ENCODE peak calls at places on chromosome 11, in four cellular contexts. I, Z, Y and V are unnamed samples.

GRCh38 chr11:73287400-73288101 is 15.4 kb downstream of the P2RY6 start:
- DNase-seq in I (no peak), Z (peak), Y (no peak), V (no peak)

GRCh38 chr11:46294365-46295309 is 17.2 kb downstream of the CREB3L1 start:
- DNase-seq in Z (peak), I (no peak), Y (no peak), V (no peak)

GRCh38 chr11:113874096-113874919 is 1.1 kb downstream of the USP28 start:
- DNase-seq in Z (no peak), I (no peak), Y (no peak), V (peak)

GRCh38 chr11:47593934-47594855 is at the start of gene C1QTNF4:
- DNase-seq in Z (no peak), I (no peak), Y (no peak), V (no peak)

GRCh38 chr11:111155021-111155420 is 90.5 kb upstream of the POU2AF2 start:
- DNase-seq in Z (no peak), Y (no peak), I (no peak), V (no peak)

GRCh38 chr11:117366183-117366582 is 38.5 kb downstream of the CEP164 start:
- DNase-seq in I (no peak), Z (no peak), Y (no peak), V (no peak)

GRCh38 chr11:134667505-134667904 is 255.5 kb upstream of the B3GAT1 start:
- DNase-seq in I (no peak), Y (no peak), Z (no peak), V (no peak)

GRCh38 chr11:29159552-29160465 is 857.0 kb downstream of the KCNA4 start:
- DNase-seq in I (no peak), Y (no peak), Z (peak), V (peak)

GRCh38 chr11:10488581-10489443 is 33.7 kb downstream of the AMPD3 start:
- DNase-seq in Z (no peak), I (no peak), Y (peak), V (no peak)

GRCh38 chr11:2911088-2912037 is 17.9 kb downstream of the PHLDA2 start:
- DNase-seq in I (no peak), Z (no peak), Y (no peak), V (no peak)

GRCh38 chr11:132125855-132126841 is 755.7 kb downstream of the NTM start:
- DNase-seq in I (no peak), Z (no peak), Y (no peak), V (peak)

GRCh38 chr11:118649941-118650340 is 29.5 kb downstream of the TREH start:
- DNase-seq in Z (no peak), I (no peak), Y (no peak), V (no peak)

GRCh38 chr11:127420139-127420538 is 419.6 kb upstream of the KIRREL3 start:
- DNase-seq in I (no peak), Z (no peak), Y (no peak), V (no peak)

GRCh38 chr11:12164061-12165014 is 53.9 kb downstream of the MICAL2 start:
- DNase-seq in I (no peak), Z (no peak), Y (no peak), V (no peak)

GRCh38 chr11:36167073-36167472 is 122.2 kb downstream of the COMMD9 start:
- DNase-seq in I (no peak), Y (no peak), Z (no peak), V (no peak)

GRCh38 chr11:17633987-17634775 is 85.2 kb upstream of the MYOD1 start:
- DNase-seq in Z (no peak), Y (no peak), I (no peak), V (no peak)

GRCh38 chr11:2258501-2259465 is 11.6 kb downstream of the ASCL2 start:
- DNase-seq in Z (no peak), Y (no peak), I (no peak), V (no peak)

GRCh38 chr11:834371-835316 is 1.9 kb downstream of the CD151 start:
- DNase-seq in I (no peak), Z (no peak), Y (no peak), V (no peak)
- TF ChIP-seq SPI1 in I (no peak), Z (no peak), Y (no peak), V (no peak)

DNA sequence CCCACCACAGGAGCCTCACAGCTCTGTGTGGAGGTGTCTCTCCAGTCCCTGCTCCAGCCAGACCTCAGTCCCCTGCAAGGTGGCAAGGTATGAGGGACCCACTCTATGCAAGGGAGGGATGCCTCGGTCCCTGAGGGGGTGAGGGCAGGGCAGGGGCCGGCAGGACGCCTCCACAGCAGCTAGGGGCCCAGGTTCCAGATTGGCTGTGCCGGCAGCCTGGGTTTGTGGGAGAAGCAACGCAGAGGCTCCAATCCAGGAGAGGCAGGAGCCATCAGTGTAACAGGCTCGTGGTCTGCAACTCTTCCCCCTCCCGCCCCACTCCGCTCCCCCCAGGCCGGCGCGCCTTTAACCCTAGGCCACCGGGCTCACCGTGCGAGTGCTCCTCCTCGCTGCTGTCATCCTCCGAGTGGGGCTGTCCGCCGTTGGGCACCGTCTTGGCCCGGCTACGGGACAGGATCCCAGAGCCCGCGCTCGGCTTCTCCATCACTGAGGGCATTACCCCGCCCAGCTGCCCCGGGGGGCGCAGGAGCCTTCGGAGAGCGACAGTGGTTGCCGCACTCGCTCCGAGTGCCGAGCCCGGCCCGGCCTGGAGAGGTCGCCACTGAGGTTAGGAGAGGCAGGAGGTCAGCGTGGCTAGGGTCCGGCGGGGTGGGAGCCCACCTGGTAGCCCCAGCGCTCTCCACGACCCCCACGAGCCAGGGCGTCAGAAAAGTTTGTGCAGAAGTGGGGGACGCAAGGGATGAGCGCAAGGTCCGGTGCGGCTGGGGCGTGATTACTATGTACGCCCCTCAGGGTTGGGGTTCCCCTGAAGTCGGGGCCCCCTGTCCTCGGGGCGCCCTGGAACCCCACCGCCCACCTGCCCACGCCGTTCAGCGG is 765 bp downstream of the RCOR2 start:
- DNase-seq in Y (no peak), Z (peak), I (no peak), V (no peak)
- TF ChIP-seq SPI1 in Y (no peak), Z (no peak), I (no peak), V (no peak)

DNA sequence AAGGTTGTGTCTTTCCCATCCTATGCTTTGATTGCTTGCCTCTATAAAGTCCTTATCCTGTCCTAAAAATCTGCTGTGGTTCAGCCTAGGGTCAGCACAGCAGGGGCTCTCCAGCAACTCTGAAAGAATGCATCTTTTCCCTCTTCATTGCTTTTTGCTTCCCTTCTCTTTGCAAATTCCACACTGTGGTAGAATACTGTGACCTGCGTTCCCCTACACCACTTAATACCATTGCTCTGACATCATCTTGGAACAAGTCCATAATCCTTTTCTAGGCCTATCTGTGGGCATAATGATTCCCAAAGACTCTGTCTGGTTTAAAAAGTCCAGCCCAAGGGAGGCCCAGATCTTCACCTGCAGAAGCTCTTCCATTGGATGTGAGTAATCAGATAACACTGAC is 177.7 kb downstream of the NAV2 start:
- DNase-seq in Y (no peak), I (no peak), Z (no peak), V (no peak)
- TF ChIP-seq SPI1 in Y (no peak), I (no peak), Z (no peak), V (no peak)

DNA sequence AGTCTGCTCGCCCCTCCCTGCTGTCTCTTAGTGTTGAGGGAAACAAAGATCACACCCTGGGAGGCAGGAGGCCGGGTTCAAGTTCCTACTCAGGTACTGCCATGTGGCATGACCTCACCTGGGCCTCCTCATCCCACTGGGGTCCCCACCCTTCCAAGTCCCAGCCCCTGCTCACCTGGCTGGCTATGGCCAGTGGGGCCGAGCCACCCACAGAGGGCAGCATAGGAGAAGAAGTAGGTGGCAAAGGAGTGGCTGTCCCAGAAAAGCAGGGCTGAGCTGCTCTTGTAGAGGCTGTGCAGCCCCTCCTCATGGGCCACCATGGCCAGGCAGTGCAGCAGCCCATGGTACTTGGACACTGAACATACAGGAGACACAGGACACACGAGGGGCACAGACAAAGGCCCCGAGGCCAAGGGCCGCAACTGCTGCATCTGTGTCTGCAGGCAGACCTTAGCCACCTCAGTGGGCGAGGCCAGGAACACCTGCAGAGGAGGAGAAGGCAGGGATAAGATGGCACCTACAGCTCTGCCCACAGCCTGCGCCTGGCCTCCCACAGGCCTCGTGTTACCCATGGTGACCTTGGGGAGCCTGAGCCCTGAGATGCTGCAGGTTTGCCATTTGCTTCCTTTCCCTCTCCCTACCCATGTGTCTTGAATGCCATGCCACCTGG is 50.6 kb upstream of the MPEG1 start:
- DNase-seq in Y (no peak), I (no peak), Z (no peak), V (no peak)
- TF ChIP-seq SPI1 in Y (no peak), I (no peak), Z (no peak), V (no peak)

DNA sequence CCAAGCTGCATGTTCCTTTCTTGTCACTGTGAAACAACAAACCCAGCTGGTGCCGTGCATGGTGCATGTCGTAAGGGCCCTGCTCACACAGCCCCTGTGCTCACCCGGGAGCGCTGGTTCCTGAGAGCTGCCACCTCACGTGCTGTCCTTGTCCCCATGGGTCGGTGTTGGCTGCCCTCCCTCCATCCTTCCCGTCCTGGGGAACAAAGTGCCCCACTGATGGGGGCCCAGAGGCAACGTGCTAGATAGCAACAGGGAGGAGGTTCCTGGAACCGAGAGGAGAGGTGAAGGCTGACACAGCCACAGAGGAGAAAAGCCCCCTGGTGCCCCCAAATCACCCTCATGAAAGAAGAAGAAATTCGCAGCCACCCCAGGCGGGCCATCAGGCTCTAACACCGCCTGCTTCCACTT is 56.6 kb upstream of the SLC22A12 start:
- DNase-seq in Y (no peak), I (no peak), Z (no peak), V (no peak)
- TF ChIP-seq SPI1 in Y (no peak), I (no peak), Z (no peak), V (no peak)

DNA sequence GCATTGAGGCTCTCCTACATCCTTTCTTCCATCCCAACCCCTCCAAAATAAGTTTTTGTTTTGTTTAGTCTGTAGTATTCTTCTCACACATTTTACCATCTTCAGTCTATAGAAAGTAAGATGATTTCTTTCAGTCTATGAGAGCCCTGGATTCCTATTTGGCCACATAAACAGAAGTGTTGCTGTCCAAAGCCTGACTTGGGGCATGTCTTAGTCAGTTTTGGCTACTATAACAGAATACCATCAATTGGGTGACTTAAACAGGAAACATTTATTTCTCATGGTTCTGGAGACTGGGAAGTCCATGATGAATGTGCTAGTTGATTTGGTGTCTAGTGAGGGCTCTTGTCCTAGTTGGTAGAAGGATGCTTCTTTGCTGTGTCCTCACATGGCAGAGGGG is 146.8 kb upstream of the DDI1 start:
- DNase-seq in Y (no peak), I (no peak), Z (no peak), V (no peak)
- TF ChIP-seq SPI1 in Y (no peak), I (no peak), Z (no peak), V (no peak)

DNA sequence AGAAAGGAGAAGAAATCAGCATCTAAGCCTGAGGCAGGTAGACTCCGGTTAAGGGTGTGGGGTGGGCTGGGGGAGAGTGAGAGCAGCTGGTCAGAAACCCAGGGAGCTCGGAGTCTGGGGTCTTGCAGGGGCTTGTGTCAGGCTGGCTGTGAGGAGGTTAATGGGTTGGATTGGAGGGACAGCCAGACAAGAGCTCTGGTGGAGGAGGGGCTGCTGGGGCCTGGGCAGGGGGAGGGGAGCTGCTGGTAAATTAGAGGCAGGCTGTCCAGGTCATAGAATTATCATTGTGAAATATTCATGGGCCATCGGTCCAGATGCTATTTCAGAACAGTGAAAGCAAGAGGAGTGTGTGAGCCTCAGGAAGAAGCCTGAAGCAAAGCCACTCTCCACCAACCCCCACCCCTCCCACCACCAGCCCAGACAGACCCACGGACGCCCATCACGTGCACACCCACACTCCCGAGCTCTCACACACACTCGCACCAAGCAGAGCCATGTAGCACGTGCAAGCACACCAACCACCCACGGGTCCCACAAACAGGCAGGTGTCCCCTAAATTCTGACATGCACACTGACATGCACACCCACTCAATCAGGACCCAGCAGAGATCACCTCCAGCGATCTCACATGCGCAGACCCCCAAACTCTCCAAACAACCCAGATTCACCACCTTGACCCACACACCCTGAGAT is 18.8 kb downstream of the RTN4RL2 start:
- DNase-seq in I (no peak), Z (no peak), Y (no peak), V (no peak)
- TF ChIP-seq SPI1 in I (no peak), Z (no peak), Y (no peak), V (no peak)